ENCODE peak calls at places on chromosome 2, in six cellular contexts. One of them, this sample, is unnamed.

GRCh38 chr2:229301229-229301628 is 30.1 kb upstream of the PID1 start:
- DNase-seq in amygdala: no peak
- DNase-seq in NCI-H1092 treated with DMSO at 0.1 percent for 48 hours: no peak
- DNase-seq in RCC 7860: no peak
- DNase-seq in neural crest cell: no peak
- DNase-seq in AG08395: no peak
- DNase-seq in this sample: no peak

GRCh38 chr2:189086710-189087109 is 92.9 kb downstream of the COL5A2 start:
- DNase-seq in RCC 7860: peak; percentile 45
- DNase-seq in NCI-H1092 treated with DMSO at 0.1 percent for 48 hours: no peak
- DNase-seq in amygdala: no peak
- DNase-seq in AG08395: peak; percentile 49
- DNase-seq in neural crest cell: no peak
- DNase-seq in this sample: no peak

GRCh38 chr2:144643537-144644336 is 123.8 kb upstream of the ZEB2 start:
- DNase-seq in AG08395: no peak
- DNase-seq in neural crest cell: no peak
- DNase-seq in NCI-H1092 treated with DMSO at 0.1 percent for 48 hours: no peak
- DNase-seq in RCC 7860: peak; percentile 45
- DNase-seq in amygdala: no peak
- DNase-seq in this sample: no peak

GRCh38 chr2:181660181-181660580 is 3.3 kb upstream of the CERKL start:
- DNase-seq in RCC 7860: no peak
- DNase-seq in amygdala: no peak
- DNase-seq in AG08395: no peak
- DNase-seq in neural crest cell: no peak
- DNase-seq in NCI-H1092 treated with DMSO at 0.1 percent for 48 hours: peak; percentile 26
- DNase-seq in this sample: no peak

GRCh38 chr2:71129114-71129890 is 727 bp downstream of the MCEE start:
- DNase-seq in NCI-H1092 treated with DMSO at 0.1 percent for 48 hours: peak; percentile 45
- DNase-seq in amygdala: no peak
- DNase-seq in RCC 7860: peak; percentile 23
- DNase-seq in AG08395: no peak
- DNase-seq in neural crest cell: no peak
- DNase-seq in this sample: no peak

GRCh38 chr2:97005353-97005752 is 19.0 kb upstream of the FAM178B start:
- DNase-seq in neural crest cell: no peak
- DNase-seq in NCI-H1092 treated with DMSO at 0.1 percent for 48 hours: no peak
- DNase-seq in AG08395: no peak
- DNase-seq in amygdala: no peak
- DNase-seq in RCC 7860: no peak
- DNase-seq in this sample: no peak

GRCh38 chr2:162916286-162916801 is 77.8 kb upstream of the KCNH7 start:
- DNase-seq in amygdala: no peak
- DNase-seq in RCC 7860: no peak
- DNase-seq in NCI-H1092 treated with DMSO at 0.1 percent for 48 hours: no peak
- DNase-seq in AG08395: no peak
- DNase-seq in neural crest cell: no peak
- DNase-seq in this sample: no peak

GRCh38 chr2:160407393-160408204 is 86.0 kb downstream of the RBMS1 start:
- DNase-seq in RCC 7860: peak; percentile 20
- DNase-seq in AG08395: peak; percentile 81
- DNase-seq in neural crest cell: peak; percentile 37
- DNase-seq in amygdala: no peak
- DNase-seq in NCI-H1092 treated with DMSO at 0.1 percent for 48 hours: peak; percentile 38
- DNase-seq in this sample: no peak

GRCh38 chr2:222859786-222860726 is 780 bp upstream of the ACSL3 start:
- DNase-seq in AG08395: no peak
- DNase-seq in amygdala: no peak
- DNase-seq in NCI-H1092 treated with DMSO at 0.1 percent for 48 hours: peak; percentile 48
- DNase-seq in neural crest cell: no peak
- DNase-seq in RCC 7860: peak; percentile 50
- DNase-seq in this sample: no peak

GRCh38 chr2:158996378-158996993 is 28.0 kb downstream of the TANC1 start:
- DNase-seq in RCC 7860: no peak
- DNase-seq in amygdala: no peak
- DNase-seq in AG08395: no peak
- DNase-seq in neural crest cell: no peak
- DNase-seq in NCI-H1092 treated with DMSO at 0.1 percent for 48 hours: no peak
- DNase-seq in this sample: no peak

GRCh38 chr2:157592983-157593382 is 35.7 kb downstream of the ACVR1C start:
- DNase-seq in AG08395: peak; percentile 14
- DNase-seq in neural crest cell: no peak
- DNase-seq in amygdala: no peak
- DNase-seq in RCC 7860: no peak
- DNase-seq in NCI-H1092 treated with DMSO at 0.1 percent for 48 hours: no peak
- DNase-seq in this sample: peak; percentile 4

GRCh38 chr2:226079186-226079585 is 679.7 kb downstream of the NYAP2 start:
- DNase-seq in AG08395: peak; percentile 15
- DNase-seq in neural crest cell: no peak
- DNase-seq in RCC 7860: no peak
- DNase-seq in amygdala: no peak
- DNase-seq in NCI-H1092 treated with DMSO at 0.1 percent for 48 hours: no peak
- DNase-seq in this sample: no peak

GRCh38 chr2:112142525-112143078 is 4.4 kb downstream of the FBLN7 start:
- DNase-seq in RCC 7860: no peak
- DNase-seq in NCI-H1092 treated with DMSO at 0.1 percent for 48 hours: no peak
- DNase-seq in AG08395: no peak
- DNase-seq in neural crest cell: no peak
- DNase-seq in amygdala: no peak
- DNase-seq in this sample: no peak

GRCh38 chr2:183242937-183243336 is 118.7 kb downstream of the NUP35 start:
- DNase-seq in amygdala: no peak
- DNase-seq in AG08395: no peak
- DNase-seq in neural crest cell: no peak
- DNase-seq in RCC 7860: no peak
- DNase-seq in NCI-H1092 treated with DMSO at 0.1 percent for 48 hours: peak; percentile 76
- DNase-seq in this sample: no peak

GRCh38 chr2:11560806-11561205 is 27.0 kb downstream of the GREB1 start:
- DNase-seq in RCC 7860: no peak
- DNase-seq in neural crest cell: no peak
- DNase-seq in amygdala: no peak
- DNase-seq in AG08395: no peak
- DNase-seq in NCI-H1092 treated with DMSO at 0.1 percent for 48 hours: no peak
- DNase-seq in this sample: no peak

GRCh38 chr2:41924024-41924423 is 123.8 kb upstream of the PKDCC start:
- DNase-seq in AG08395: no peak
- DNase-seq in neural crest cell: no peak
- DNase-seq in amygdala: no peak
- DNase-seq in RCC 7860: no peak
- DNase-seq in NCI-H1092 treated with DMSO at 0.1 percent for 48 hours: no peak
- DNase-seq in this sample: no peak

GRCh38 chr2:122873951-122874350 is 1118.5 kb downstream of the TSN start:
- DNase-seq in RCC 7860: no peak
- DNase-seq in NCI-H1092 treated with DMSO at 0.1 percent for 48 hours: no peak
- DNase-seq in AG08395: no peak
- DNase-seq in neural crest cell: no peak
- DNase-seq in amygdala: no peak
- DNase-seq in this sample: no peak

GRCh38 chr2:5076599-5076998 is 615.6 kb upstream of the SOX11 start:
- DNase-seq in neural crest cell: no peak
- DNase-seq in RCC 7860: no peak
- DNase-seq in amygdala: no peak
- DNase-seq in NCI-H1092 treated with DMSO at 0.1 percent for 48 hours: no peak
- DNase-seq in AG08395: no peak
- DNase-seq in this sample: no peak

GRCh38 chr2:121210691-121211090 is 74.3 kb downstream of the TFCP2L1 start:
- DNase-seq in amygdala: no peak
- DNase-seq in RCC 7860: no peak
- DNase-seq in NCI-H1092 treated with DMSO at 0.1 percent for 48 hours: no peak
- DNase-seq in neural crest cell: no peak
- DNase-seq in AG08395: no peak
- DNase-seq in this sample: no peak